ENCODE peak calls at places on chromosomes 5 and 9, in six cellular contexts. K is fibroblast of pulmonary artery; T is AG10803; P is CD4-positive, alpha-beta memory T cell; W is mesendoderm; L is lower leg skin. F is an unnamed sample.

GRCh38 chr5:1789838-1790462 is 9.7 kb downstream of the MRPL36 start:
- DNase-seq in T (peak), P (no peak), L (peak), K (peak), W (peak), F (no peak)

GRCh38 chr5:147098233-147098790 is 136.5 kb upstream of the STK32A start:
- DNase-seq in L (no peak), P (no peak), T (peak), K (peak), W (peak), F (no peak)

GRCh38 chr5:87074934-87075541 is 192.6 kb upstream of the RASA1 start:
- DNase-seq in W (peak), L (no peak), K (no peak), P (peak), T (no peak), F (no peak)

GRCh38 chr9:31137151-31137849 is 1247.1 kb upstream of the ACO1 start:
- DNase-seq in W (peak), P (no peak), K (peak), L (no peak), T (peak), F (no peak)

GRCh38 chr5:96031811-96032261 is 70.2 kb upstream of the ELL2 start:
- DNase-seq in P (no peak), T (peak), W (no peak), L (no peak), K (peak), F (no peak)

GRCh38 chr5:1521671-1522600 is 1.8 kb downstream of the LPCAT1 start:
- DNase-seq in L (peak), K (peak), T (peak), P (no peak), W (peak), F (peak)

GRCh38 chr9:95313010-95313498 is 4.5 kb downstream of the FANCC start:
- DNase-seq in T (peak), K (peak), P (no peak), L (peak), W (peak), F (peak)

GRCh38 chr9:83472221-83472665 is 66.0 kb downstream of the FRMD3 start:
- DNase-seq in W (no peak), L (no peak), T (peak), P (no peak), K (peak), F (no peak)

GRCh38 chr9:113648048-113648447 is 184.5 kb downstream of the RGS3 start:
- DNase-seq in K (no peak), T (no peak), W (no peak), L (no peak), P (no peak), F (no peak)

GRCh38 chr5:174794941-174795672 is 70.7 kb downstream of the MSX2 start:
- DNase-seq in P (no peak), T (no peak), K (no peak), W (peak), L (peak), F (no peak)

GRCh38 chr9:6133346-6134063 is 82.1 kb upstream of the IL33 start:
- DNase-seq in K (no peak), P (no peak), L (no peak), T (peak), W (no peak), F (no peak)

GRCh38 chr9:70013598-70014196 is 30.0 kb upstream of the MAMDC2 start:
- DNase-seq in L (no peak), W (no peak), P (no peak), K (peak), T (peak), F (no peak)

GRCh38 chr5:142758803-142759145 is 11.4 kb upstream of the ARHGAP26 start:
- DNase-seq in L (no peak), K (no peak), W (no peak), T (no peak), P (no peak), F (no peak)

GRCh38 chr9:35538361-35539234 is 48.7 kb downstream of the RUSC2 start:
- DNase-seq in P (no peak), T (peak), W (peak), L (peak), K (peak), F (peak)

DNA sequence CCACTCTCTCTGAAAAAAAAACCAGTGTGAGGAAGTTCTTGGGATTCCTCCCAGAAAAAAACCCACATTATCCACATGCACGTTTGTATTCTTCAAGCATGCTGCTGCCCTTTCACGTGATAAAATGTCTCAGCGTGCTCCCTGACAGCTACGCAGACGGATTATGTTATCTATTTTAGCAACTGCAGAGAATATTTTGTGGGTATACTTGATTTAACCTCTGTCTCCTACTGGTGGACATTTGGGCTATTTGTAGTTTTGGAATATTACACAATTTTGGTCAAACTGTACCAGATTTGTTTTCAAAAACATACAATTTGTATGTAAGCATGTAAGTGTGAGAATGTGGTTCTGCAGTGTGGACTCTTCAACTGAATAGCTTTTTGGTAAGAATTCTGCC is 10.7 kb downstream of the PRRC2B start:
- DNase-seq in P (no peak), L (no peak), K (peak), T (peak), W (no peak), F (no peak)
- H3K4me3 ChIP-seq in P (no peak), L (no peak), K (no peak), T (no peak), W (no peak), F (no peak)

DNA sequence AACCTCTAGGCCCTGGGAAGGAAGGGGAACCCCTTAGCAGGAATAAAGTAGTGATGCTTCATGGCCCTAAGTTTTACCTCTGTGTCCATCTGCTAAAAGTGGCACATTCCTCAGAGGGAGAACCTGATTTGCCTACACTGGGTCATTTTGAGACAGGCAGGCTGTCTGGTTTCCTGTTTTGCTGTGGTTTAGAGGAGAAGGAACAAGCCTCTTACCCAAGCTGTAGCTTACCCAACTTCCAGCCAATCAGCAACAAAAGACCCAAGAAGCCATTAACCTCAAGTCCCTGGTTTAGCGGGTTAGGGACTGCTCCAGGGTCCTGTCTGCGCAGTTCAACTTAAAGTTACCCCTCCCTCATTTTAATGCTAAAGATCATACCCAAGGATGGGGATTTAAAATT is 411.0 kb downstream of the MAT2B start:
- DNase-seq in K (peak), W (no peak), L (no peak), T (peak), P (no peak), F (no peak)
- H3K4me3 ChIP-seq in K (no peak), W (no peak), L (no peak), T (no peak), P (no peak), F (no peak)

GRCh38 chr5:77354454-77354853 is 137.7 kb downstream of the WDR41 start:
- DNase-seq in P (no peak), L (no peak), K (no peak), T (no peak), W (no peak), F (no peak)

GRCh38 chr5:77355751-77356150 is 136.4 kb downstream of the WDR41 start:
- DNase-seq in L (no peak), P (no peak), K (no peak), W (no peak), T (no peak), F (no peak)

GRCh38 chr5:77356740-77357139 is 135.4 kb downstream of the WDR41 start:
- DNase-seq in W (peak), P (no peak), L (no peak), T (peak), K (no peak), F (no peak)

GRCh38 chr5:77353251-77353650 is 138.9 kb downstream of the WDR41 start:
- DNase-seq in P (no peak), W (no peak), T (no peak), K (no peak), L (no peak), F (no peak)

DNA sequence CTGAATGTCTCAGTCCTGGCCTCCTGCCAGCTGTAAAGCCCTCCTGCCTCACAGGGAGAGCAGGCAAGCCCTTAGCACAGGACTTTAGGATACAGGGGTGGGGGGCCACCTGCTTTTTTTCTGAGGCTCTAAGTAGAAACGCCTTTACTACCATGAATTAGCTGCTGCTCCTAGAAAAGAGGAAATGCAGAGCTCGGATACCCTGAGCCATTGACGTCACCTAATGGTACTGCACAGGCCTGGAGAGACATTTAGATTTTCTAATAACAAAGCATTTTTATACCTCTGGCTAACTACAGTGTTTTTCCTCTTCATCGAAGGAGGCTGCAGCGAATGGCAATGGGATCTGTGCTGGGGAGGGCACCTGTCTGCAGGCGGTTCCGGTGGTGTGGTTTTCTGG is 137.0 kb downstream of the WDR41 start:
- DNase-seq in L (no peak), W (no peak), P (no peak), K (no peak), T (no peak), F (no peak)
- H3K4me3 ChIP-seq in L (no peak), W (no peak), P (no peak), K (no peak), T (no peak), F (no peak)

GRCh38 chr9:97905228-97905627 is 17.1 kb downstream of the TRMO start:
- DNase-seq in P (peak), K (no peak), W (no peak), T (no peak), L (no peak), F (no peak)

GRCh38 chr9:97907051-97907450 is 15.2 kb downstream of the TRMO start:
- DNase-seq in W (no peak), L (no peak), T (no peak), K (no peak), P (peak), F (no peak)

GRCh38 chr9:97903168-97903567 is 19.1 kb downstream of the TRMO start:
- DNase-seq in W (no peak), K (no peak), L (no peak), T (no peak), P (no peak), F (no peak)

GRCh38 chr9:97906236-97906831 is 16.0 kb downstream of the TRMO start:
- DNase-seq in K (no peak), T (peak), P (peak), W (no peak), L (no peak), F (peak)

DNA sequence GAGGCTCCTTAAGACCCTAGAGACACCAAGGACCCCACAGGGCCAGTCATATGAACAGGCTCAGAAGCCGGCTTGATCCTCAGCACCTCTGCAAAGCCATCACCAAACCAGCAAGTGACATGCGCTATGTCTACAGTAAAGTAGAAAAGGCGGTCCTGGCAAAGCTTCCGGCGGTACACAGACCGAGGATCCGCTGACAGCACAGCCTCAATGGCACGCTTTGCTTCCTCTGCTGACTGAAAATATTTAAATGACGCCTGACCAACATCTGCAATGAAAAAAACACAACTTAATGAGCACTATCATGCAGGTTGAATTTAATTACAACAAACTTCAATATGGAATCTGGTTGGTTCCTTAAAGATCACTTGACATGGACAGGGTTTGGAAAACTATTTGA is 17.6 kb downstream of the TRMO start:
- DNase-seq in L (no peak), W (no peak), P (peak), K (no peak), T (no peak), F (no peak)
- H3K4me3 ChIP-seq in L (no peak), W (no peak), P (peak), K (no peak), T (no peak), F (no peak)

DNA sequence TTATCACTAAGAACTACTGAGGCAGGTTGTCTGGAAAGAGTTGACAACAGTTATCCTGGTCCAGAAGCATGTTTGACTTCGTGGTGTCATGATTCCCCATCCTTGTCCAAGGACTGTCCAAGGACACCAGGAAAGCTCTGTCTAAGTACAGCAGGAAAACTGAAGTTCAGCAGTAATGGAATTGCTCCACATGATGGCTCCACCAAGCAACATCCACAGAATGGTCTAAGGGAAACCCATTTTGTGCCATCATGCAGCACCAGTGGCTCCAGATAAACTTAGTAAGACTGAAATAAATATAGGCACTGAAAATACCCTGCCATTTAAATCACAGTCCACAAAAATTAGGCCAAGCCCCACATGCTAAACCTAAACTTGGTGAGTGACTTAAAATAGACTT is 192.8 kb downstream of the CDH18 start:
- DNase-seq in L (no peak), P (no peak), T (peak), K (peak), W (peak), F (no peak)
- H3K4me3 ChIP-seq in L (no peak), P (no peak), T (no peak), K (no peak), W (no peak), F (no peak)

DNA sequence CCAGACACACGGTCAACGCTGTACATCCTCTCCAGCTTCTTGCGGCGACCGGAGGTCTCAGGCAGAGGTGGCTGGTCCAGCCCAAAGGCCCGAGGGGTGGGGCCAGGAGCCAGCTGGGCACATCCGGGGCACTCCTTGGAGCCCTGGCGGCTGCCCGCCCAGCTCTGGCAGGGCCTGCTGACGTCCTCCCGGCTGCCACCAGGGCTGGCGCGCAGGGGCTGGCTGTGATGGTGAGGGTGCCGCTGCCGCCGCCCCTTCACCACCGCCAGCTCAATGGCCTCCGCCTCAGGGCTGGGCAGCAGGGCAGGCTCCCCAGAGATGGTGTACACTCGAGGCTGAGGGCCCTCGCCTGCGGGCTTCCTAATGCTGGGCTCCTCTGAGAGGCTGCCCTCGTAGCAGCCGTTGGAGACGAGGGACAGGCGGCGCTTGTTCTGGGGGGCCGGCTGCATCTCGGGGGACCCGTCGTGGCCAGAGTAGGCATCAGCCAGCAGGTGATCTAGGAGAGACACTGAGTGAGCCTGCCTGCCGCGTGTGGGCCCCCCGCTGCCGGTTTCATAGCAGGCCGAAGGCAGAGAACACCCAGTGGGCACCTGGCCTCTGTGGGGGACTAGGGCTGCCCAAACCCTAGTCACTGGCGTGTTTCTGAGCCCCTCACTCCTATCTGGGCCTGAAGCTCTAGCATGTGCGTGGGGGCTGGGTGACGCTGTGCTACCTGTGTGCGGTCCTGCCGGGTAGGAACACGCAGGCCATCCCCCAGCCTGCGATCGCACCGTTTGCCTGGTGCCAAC is 1.5 kb downstream of the NSMF start:
- DNase-seq in L (peak), P (no peak), W (no peak), T (no peak), K (no peak), F (no peak)
- H3K4me3 ChIP-seq in L (no peak), P (no peak), W (no peak), T (peak), K (peak), F (peak)

GRCh38 chr5:150064681-150065220 is 21.6 kb downstream of the CSF1R start:
- DNase-seq in P (no peak), W (no peak), K (no peak), T (no peak), L (no peak), F (no peak)
- H3K4me3 ChIP-seq in P (no peak), W (no peak), K (no peak), T (no peak), L (no peak), F (no peak)